ENCODE peak calls at places on chromosomes 5 and 9, in ten cellular contexts. Y is stimulated activated CD4-positive, alpha-beta T cell treated with anti-CD3 and anti-CD28 coated beads, Interleukin-2, amount 100 ng/mL, for 48 hours; M is H9; J is EL; Z is activated CD8-positive, alpha-beta T cell treated with anti-CD3 and anti-CD28 coated beads for 36 hours; R is AG08395; O is naive thymus-derived CD8-positive, alpha-beta T cell; F is neuronal stem cell; V is H7; A is activated CD4-positive, alpha-beta T cell treated with anti-CD3 and anti-CD28 coated beads for 4 hours. C is an unnamed sample.

GRCh38 chr5:151463137-151464029 is 16.0 kb downstream of the SLC36A1 start:
- DNase-seq in V (peak; percentile 66), F (no peak), A (no peak), M (peak; percentile 49), Y (no peak), J (no peak), R (no peak), O (no peak), Z (peak; percentile 10), C (no peak)

GRCh38 chr9:93061791-93062299 is 3.3 kb downstream of the SUSD3 start:
- DNase-seq in A (no peak), M (peak; percentile 65), V (peak; percentile 86), O (no peak), Y (no peak), F (no peak), R (no peak), J (no peak), Z (peak; percentile 61), C (no peak)

GRCh38 chr5:80082221-80082620 is 47.1 kb downstream of the THBS4 start:
- DNase-seq in A (no peak), R (no peak), J (no peak), V (no peak), M (no peak), Z (no peak), Y (no peak), O (no peak), F (no peak), C (no peak)

GRCh38 chr9:129007766-129008468 is 20.2 kb downstream of the SH3GLB2 start:
- DNase-seq in V (peak; percentile 62), F (no peak), A (no peak), Y (no peak), M (no peak), O (no peak), Z (no peak), J (no peak), R (no peak), C (no peak)

GRCh38 chr5:78496373-78496772 is 136.0 kb downstream of the SCAMP1 start:
- DNase-seq in M (no peak), Y (no peak), F (no peak), O (no peak), A (no peak), V (no peak), R (peak; percentile 57), Z (no peak), J (peak; percentile 79), C (peak; percentile 39)

GRCh38 chr5:110590187-110590586 is 136.3 kb downstream of the TMEM232 start:
- DNase-seq in A (no peak), V (peak; percentile 0), F (no peak), M (no peak), J (peak; percentile 7), Y (no peak), R (peak; percentile 8), O (no peak), Z (no peak), C (peak; percentile 24)

GRCh38 chr5:150481708-150481965 is 26.3 kb upstream of the NDST1 start:
- DNase-seq in Y (no peak), F (no peak), J (no peak), V (no peak), O (no peak), Z (no peak), R (no peak), M (no peak), A (no peak), C (no peak)

GRCh38 chr5:87074934-87075541 is 192.6 kb upstream of the RASA1 start:
- DNase-seq in M (no peak), A (peak; percentile 7), V (no peak), R (no peak), J (no peak), O (no peak), Y (no peak), F (no peak), Z (peak; percentile 49), C (no peak)

GRCh38 chr5:62653001-62653863 is 74.6 kb downstream of the LRRC70 start:
- DNase-seq in R (no peak), O (no peak), Y (no peak), Z (no peak), M (no peak), A (no peak), F (no peak), J (peak; percentile 13), V (no peak), C (no peak)

GRCh38 chr5:9269024-9269423 is 276.9 kb downstream of the SEMA5A start:
- DNase-seq in J (peak; percentile 52), Z (no peak), F (no peak), M (no peak), R (no peak), A (no peak), Y (no peak), O (no peak), V (no peak), C (no peak)

GRCh38 chr5:135999396-136000139 is 29.2 kb upstream of the TGFBI start:
- DNase-seq in A (no peak), J (peak; percentile 84), O (no peak), Y (no peak), M (no peak), V (no peak), R (no peak), Z (no peak), F (no peak), C (peak; percentile 92)

GRCh38 chr5:93349613-93350012 is 231.4 kb downstream of the NR2F1-AS1 start:
- DNase-seq in O (no peak), A (no peak), R (no peak), J (peak; percentile 65), M (no peak), Z (no peak), F (no peak), V (no peak), Y (no peak), C (peak; percentile 87)

GRCh38 chr5:1401681-1402096 is 43.6 kb downstream of the SLC6A3 start:
- DNase-seq in R (no peak), F (no peak), A (no peak), M (no peak), O (no peak), Y (no peak), Z (no peak), J (no peak), V (no peak), C (no peak)